ENCODE peak calls at places on chromosomes 7 and 10, in four cellular contexts. Y is WTC11, Z is GM10248, N is tibial nerve. Q is an unnamed sample.

GRCh38 chr10:115657161-115657850 is 564.1 kb downstream of the ATRNL1 start:
- DNase-seq in N (no peak), Y (no peak), Z (no peak), Q (no peak)

GRCh38 chr10:1208376-1209311 is 152.5 kb downstream of the WDR37 start:
- DNase-seq in Z (no peak), N (no peak), Y (no peak), Q (no peak)

GRCh38 chr10:95303535-95303934 is 12.7 kb upstream of the PDLIM1 start:
- DNase-seq in Z (no peak), Y (no peak), N (no peak), Q (no peak)

GRCh38 chr10:21989453-21990154 is 13.9 kb downstream of the DNAJC1 start:
- DNase-seq in Z (peak), Y (peak), N (no peak), Q (no peak)

GRCh38 chr10:104328916-104329710 is 9.2 kb downstream of the ITPRIP start:
- DNase-seq in N (no peak), Y (no peak), Z (peak), Q (no peak)

GRCh38 chr7:15682751-15683150 is 3.7 kb downstream of the MEOX2 start:
- DNase-seq in Y (no peak), N (no peak), Z (no peak), Q (no peak)

GRCh38 chr7:35424869-35425495 is 171.1 kb upstream of the TBX20 start:
- DNase-seq in N (peak), Z (peak), Y (peak), Q (no peak)

GRCh38 chr10:78520737-78521430 is 487.2 kb downstream of the RPS24 start:
- DNase-seq in Z (no peak), Y (peak), N (no peak), Q (no peak)

GRCh38 chr7:69577221-69577620 is 21.1 kb upstream of the AUTS2 start:
- DNase-seq in Y (no peak), N (no peak), Z (no peak), Q (no peak)

GRCh38 chr7:111954474-111955311 is 251.5 kb downstream of the DOCK4 start:
- DNase-seq in Z (no peak), Y (no peak), N (no peak), Q (no peak)

GRCh38 chr7:151368136-151368571 is 26.5 kb downstream of the NUB1 start:
- DNase-seq in Z (peak), N (peak), Y (peak), Q (no peak)

GRCh38 chr10:35585356-35585755 is 19.8 kb upstream of the GJD4 start:
- DNase-seq in Z (no peak), Y (no peak), N (no peak), Q (no peak)

GRCh38 chr10:132974249-132974796 is 32.0 kb upstream of the CFAP46 start:
- DNase-seq in Y (peak), Z (no peak), N (no peak), Q (no peak)

GRCh38 chr10:88095291-88095721 is 231.9 kb downstream of the PTEN start:
- DNase-seq in Y (no peak), Z (no peak), N (no peak), Q (no peak)

GRCh38 chr7:22660293-22660692 is 66.7 kb upstream of the IL6 start:
- DNase-seq in Z (no peak), N (no peak), Y (no peak), Q (no peak)

GRCh38 chr7:47622586-47622945 is 40.7 kb upstream of the TNS3 start:
- DNase-seq in Z (no peak), N (no peak), Y (no peak), Q (no peak)

GRCh38 chr10:22379059-22379458 is 33.8 kb downstream of the SPAG6 start:
- DNase-seq in Z (peak), N (no peak), Y (no peak), Q (no peak)

GRCh38 chr10:103610083-103610472 is 116.6 kb downstream of the NEURL1 start:
- DNase-seq in Y (no peak), Z (no peak), N (no peak), Q (no peak)

GRCh38 chr7:130543611-130544010 is 51.7 kb downstream of the MEST start:
- DNase-seq in Y (no peak), N (no peak), Z (no peak), Q (no peak)

GRCh38 chr10:46999217-46999616 is 88.0 kb downstream of the PTPN20 start:
- DNase-seq in Z (no peak), Y (no peak), N (no peak), Q (no peak)

GRCh38 chr10:46992794-46993552 is 81.7 kb downstream of the PTPN20 start:
- DNase-seq in Z (no peak), Y (no peak), N (no peak), Q (no peak)

GRCh38 chr10:46998595-46998994 is 87.4 kb downstream of the PTPN20 start:
- DNase-seq in N (no peak), Z (no peak), Y (no peak), Q (no peak)

GRCh38 chr10:46998192-46998591 is 87.0 kb downstream of the PTPN20 start:
- DNase-seq in N (no peak), Z (no peak), Y (no peak), Q (no peak)

GRCh38 chr10:46995234-46995633 is 84.0 kb downstream of the PTPN20 start:
- DNase-seq in N (no peak), Z (no peak), Y (no peak), Q (no peak)
- TF ChIP-seq CTCF in N (no peak), Z (no peak), Y (no peak), Q (peak)

GRCh38 chr7:786472-787255 is 45.6 kb upstream of the SUN1 start:
- DNase-seq in N (peak), Y (peak), Z (peak), Q (peak)

GRCh38 chr7:783556-784490 is 48.5 kb upstream of the SUN1 start:
- DNase-seq in Z (no peak), Y (no peak), N (no peak), Q (no peak)

GRCh38 chr7:785416-785815 is 46.9 kb upstream of the SUN1 start:
- DNase-seq in Y (no peak), Z (no peak), N (no peak), Q (no peak)

GRCh38 chr7:784971-785370 is 47.3 kb upstream of the SUN1 start:
- DNase-seq in Y (no peak), Z (no peak), N (no peak), Q (no peak)

DNA sequence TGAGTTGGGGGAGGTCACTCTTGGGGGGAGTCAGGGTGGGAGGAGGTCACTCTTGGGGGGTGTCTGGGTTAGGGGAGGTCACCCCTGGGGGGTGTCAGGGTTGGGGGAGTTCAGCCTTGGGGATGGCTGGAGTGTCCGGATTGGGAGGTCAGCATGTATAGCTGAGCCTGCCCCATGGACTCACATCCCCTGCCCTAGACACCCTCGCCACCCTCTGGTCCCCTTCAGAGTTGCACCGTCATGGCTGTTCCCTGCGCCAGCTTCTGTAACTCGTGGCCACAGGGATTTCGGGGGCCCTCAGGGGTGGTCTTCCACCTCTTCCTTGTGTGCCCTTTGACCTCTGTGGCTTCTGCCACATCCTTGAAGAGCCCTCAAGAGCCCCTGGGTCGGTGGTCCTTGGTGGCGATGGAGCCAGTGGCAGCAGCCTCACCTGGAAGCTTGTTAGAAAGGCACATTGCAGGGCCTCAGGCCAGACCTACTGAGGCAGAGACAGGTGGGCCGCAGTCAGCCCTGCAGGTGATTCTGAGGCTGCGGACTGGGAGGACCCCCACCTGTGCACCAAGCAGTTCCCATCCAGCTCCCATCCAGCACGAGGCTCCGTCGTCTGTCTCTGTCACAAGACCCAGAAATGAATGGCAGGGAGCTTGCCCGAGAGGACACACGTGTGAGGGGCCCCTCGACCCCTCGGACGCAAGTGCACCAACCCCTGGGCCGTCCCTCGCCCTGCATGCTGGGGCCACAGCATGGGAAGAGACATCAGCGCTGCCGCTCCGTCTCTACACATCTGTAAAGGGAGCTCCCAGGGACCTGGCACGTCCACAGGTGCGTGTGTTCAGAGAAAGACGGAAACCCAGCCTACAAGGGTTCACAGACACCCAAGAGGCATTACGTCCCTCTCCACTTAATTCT is 44.7 kb upstream of the SUN1 start:
- DNase-seq in Y (peak), N (no peak), Z (no peak), Q (no peak)
- TF ChIP-seq CTCF in Y (no peak), N (no peak), Z (no peak), Q (no peak)

GRCh38 chr7:135169141-135169935 is 1.2 kb downstream of the CYREN start:
- DNase-seq in N (no peak), Z (peak), Y (peak), Q (no peak)
- TF ChIP-seq CTCF in N (no peak), Z (peak), Y (peak), Q (peak)

GRCh38 chr10:71620642-71621041 is 98.9 kb downstream of the C10orf105 start:
- DNase-seq in N (no peak), Z (no peak), Y (no peak), Q (no peak)

GRCh38 chr10:71622656-71623055 is 96.9 kb downstream of the C10orf105 start:
- DNase-seq in Y (no peak), N (no peak), Z (no peak), Q (no peak)

GRCh38 chr10:71621783-71622526 is 97.6 kb downstream of the C10orf105 start:
- DNase-seq in Z (no peak), N (no peak), Y (no peak), Q (no peak)

GRCh38 chr10:71623098-71623985 is 96.2 kb downstream of the C10orf105 start:
- DNase-seq in Z (no peak), N (no peak), Y (peak), Q (no peak)

GRCh38 chr10:71621263-71621751 is 98.3 kb downstream of the C10orf105 start:
- DNase-seq in Z (no peak), Y (peak), N (peak), Q (no peak)
- TF ChIP-seq CTCF in Z (no peak), Y (no peak), N (no peak), Q (no peak)

Q was measured in D721Med.